ENCODE peak calls at places on chromosomes 3 and 15, in nine cellular contexts. One of them, this sample, is unnamed.

GRCh38 chr3:17632401-17633100 is 109.9 kb downstream of the TBC1D5 start:
- DNase-seq in HCT116: peak; percentile 31
- DNase-seq in GM10248: no peak
- DNase-seq in SK-N-SH: no peak
- DNase-seq in globus pallidus: no peak
- DNase-seq in activated naive CD4-positive, alpha-beta T cell: no peak
- DNase-seq in occipital lobe: no peak
- DNase-seq in ELR: peak; percentile 75
- DNase-seq in EL: peak; percentile 68
- DNase-seq in this sample: peak; percentile 56

GRCh38 chr15:90388462-90389182 is 580 bp downstream of the IQGAP1 start:
- DNase-seq in SK-N-SH: no peak
- DNase-seq in HCT116: no peak
- DNase-seq in globus pallidus: no peak
- DNase-seq in occipital lobe: no peak
- DNase-seq in EL: peak; percentile 64
- DNase-seq in activated naive CD4-positive, alpha-beta T cell: peak; percentile 26
- DNase-seq in GM10248: peak; percentile 55
- DNase-seq in ELR: peak; percentile 81
- DNase-seq in this sample: peak; percentile 74

GRCh38 chr3:36811768-36812167 is 47.4 kb upstream of the DCLK3 start:
- DNase-seq in SK-N-SH: no peak
- DNase-seq in GM10248: no peak
- DNase-seq in HCT116: no peak
- DNase-seq in globus pallidus: no peak
- DNase-seq in EL: no peak
- DNase-seq in ELR: no peak
- DNase-seq in occipital lobe: no peak
- DNase-seq in activated naive CD4-positive, alpha-beta T cell: no peak
- DNase-seq in this sample: no peak

GRCh38 chr3:141643391-141643790 is 94.7 kb upstream of the RNF7 start:
- DNase-seq in ELR: no peak
- DNase-seq in SK-N-SH: no peak
- DNase-seq in globus pallidus: no peak
- DNase-seq in activated naive CD4-positive, alpha-beta T cell: no peak
- DNase-seq in GM10248: no peak
- DNase-seq in HCT116: no peak
- DNase-seq in occipital lobe: no peak
- DNase-seq in EL: peak; percentile 35
- DNase-seq in this sample: no peak

GRCh38 chr3:127287840-127288239 is at the start of gene PRR20G:
- DNase-seq in GM10248: no peak
- DNase-seq in SK-N-SH: no peak
- DNase-seq in EL: no peak
- DNase-seq in occipital lobe: no peak
- DNase-seq in ELR: no peak
- DNase-seq in activated naive CD4-positive, alpha-beta T cell: no peak
- DNase-seq in HCT116: no peak
- DNase-seq in globus pallidus: no peak
- DNase-seq in this sample: no peak

GRCh38 chr15:64640146-64640868 is 135.1 kb downstream of the RBPMS2 start:
- DNase-seq in activated naive CD4-positive, alpha-beta T cell: no peak
- DNase-seq in ELR: peak; percentile 28
- DNase-seq in occipital lobe: no peak
- DNase-seq in SK-N-SH: no peak
- DNase-seq in EL: peak; percentile 31
- DNase-seq in globus pallidus: no peak
- DNase-seq in HCT116: no peak
- DNase-seq in GM10248: no peak
- DNase-seq in this sample: no peak

GRCh38 chr15:66702035-66702769 is at the start of gene SMAD6:
- DNase-seq in GM10248: peak; percentile 48
- DNase-seq in globus pallidus: peak; percentile 75
- DNase-seq in SK-N-SH: peak; percentile 82
- DNase-seq in activated naive CD4-positive, alpha-beta T cell: peak; percentile 44
- DNase-seq in EL: peak; percentile 99
- DNase-seq in ELR: peak; percentile 98
- DNase-seq in occipital lobe: peak; percentile 54
- DNase-seq in HCT116: peak; percentile 95
- DNase-seq in this sample: peak; percentile 97

GRCh38 chr3:71360694-71361093 is 222.8 kb downstream of the FOXP1 start:
- DNase-seq in SK-N-SH: no peak
- DNase-seq in ELR: no peak
- DNase-seq in occipital lobe: no peak
- DNase-seq in globus pallidus: no peak
- DNase-seq in EL: no peak
- DNase-seq in GM10248: peak; percentile 28
- DNase-seq in HCT116: no peak
- DNase-seq in activated naive CD4-positive, alpha-beta T cell: no peak
- DNase-seq in this sample: no peak

GRCh38 chr15:68495221-68495950 is 63.4 kb upstream of the ITGA11 start:
- DNase-seq in GM10248: no peak
- DNase-seq in ELR: no peak
- DNase-seq in EL: no peak
- DNase-seq in SK-N-SH: no peak
- DNase-seq in activated naive CD4-positive, alpha-beta T cell: no peak
- DNase-seq in occipital lobe: no peak
- DNase-seq in HCT116: no peak
- DNase-seq in globus pallidus: no peak
- DNase-seq in this sample: no peak

GRCh38 chr3:178845446-178846118 is 226.0 kb downstream of the ZMAT3 start:
- DNase-seq in EL: peak; percentile 42
- DNase-seq in activated naive CD4-positive, alpha-beta T cell: no peak
- DNase-seq in globus pallidus: no peak
- DNase-seq in ELR: no peak
- DNase-seq in SK-N-SH: no peak
- DNase-seq in HCT116: no peak
- DNase-seq in GM10248: no peak
- DNase-seq in occipital lobe: no peak
- DNase-seq in this sample: peak; percentile 76

GRCh38 chr3:46574881-46575576 is 8.9 kb upstream of the LRRC2 start:
- DNase-seq in globus pallidus: no peak
- DNase-seq in GM10248: no peak
- DNase-seq in activated naive CD4-positive, alpha-beta T cell: no peak
- DNase-seq in HCT116: no peak
- DNase-seq in ELR: no peak
- DNase-seq in occipital lobe: no peak
- DNase-seq in SK-N-SH: no peak
- DNase-seq in EL: no peak
- DNase-seq in this sample: no peak

GRCh38 chr3:194572944-194573491 is 60.2 kb downstream of the TMEM44 start:
- DNase-seq in ELR: peak; percentile 64
- DNase-seq in EL: peak; percentile 58
- DNase-seq in activated naive CD4-positive, alpha-beta T cell: no peak
- DNase-seq in SK-N-SH: no peak
- DNase-seq in globus pallidus: no peak
- DNase-seq in HCT116: no peak
- DNase-seq in occipital lobe: no peak
- DNase-seq in GM10248: no peak
- DNase-seq in this sample: peak; percentile 67

GRCh38 chr3:184808021-184808420 is 3.9 kb upstream of the VPS8 start:
- DNase-seq in GM10248: no peak
- DNase-seq in occipital lobe: no peak
- DNase-seq in EL: no peak
- DNase-seq in activated naive CD4-positive, alpha-beta T cell: no peak
- DNase-seq in SK-N-SH: no peak
- DNase-seq in globus pallidus: no peak
- DNase-seq in HCT116: peak; percentile 44
- DNase-seq in ELR: peak; percentile 60
- DNase-seq in this sample: no peak

GRCh38 chr15:101078669-101079323 is 159.6 kb downstream of the LRRK1 start:
- DNase-seq in occipital lobe: no peak
- DNase-seq in activated naive CD4-positive, alpha-beta T cell: no peak
- DNase-seq in GM10248: no peak
- DNase-seq in ELR: no peak
- DNase-seq in EL: no peak
- DNase-seq in globus pallidus: no peak
- DNase-seq in HCT116: no peak
- DNase-seq in SK-N-SH: no peak
- DNase-seq in this sample: no peak

GRCh38 chr3:117919611-117920010 is 1115.0 kb downstream of the IGSF11 start:
- DNase-seq in SK-N-SH: no peak
- DNase-seq in occipital lobe: no peak
- DNase-seq in GM10248: no peak
- DNase-seq in EL: no peak
- DNase-seq in ELR: no peak
- DNase-seq in globus pallidus: no peak
- DNase-seq in HCT116: no peak
- DNase-seq in activated naive CD4-positive, alpha-beta T cell: no peak
- DNase-seq in this sample: no peak

GRCh38 chr3:106272302-106272701 is 403.5 kb upstream of the CBLB start:
- DNase-seq in occipital lobe: no peak
- DNase-seq in ELR: no peak
- DNase-seq in EL: no peak
- DNase-seq in activated naive CD4-positive, alpha-beta T cell: no peak
- DNase-seq in GM10248: no peak
- DNase-seq in HCT116: no peak
- DNase-seq in globus pallidus: no peak
- DNase-seq in SK-N-SH: no peak
- DNase-seq in this sample: no peak

GRCh38 chr3:136957751-136958288 is at the start of gene IL20RB:
- DNase-seq in GM10248: no peak
- DNase-seq in EL: peak; percentile 51
- DNase-seq in HCT116: peak; percentile 62
- DNase-seq in occipital lobe: no peak
- DNase-seq in ELR: peak; percentile 55
- DNase-seq in globus pallidus: no peak
- DNase-seq in activated naive CD4-positive, alpha-beta T cell: no peak
- DNase-seq in SK-N-SH: no peak
- DNase-seq in this sample: peak; percentile 9

GRCh38 chr3:105904683-105905320 is 36.0 kb upstream of the CBLB start:
- DNase-seq in globus pallidus: no peak
- DNase-seq in HCT116: no peak
- DNase-seq in EL: peak; percentile 22
- DNase-seq in SK-N-SH: no peak
- DNase-seq in ELR: peak; percentile 15
- DNase-seq in occipital lobe: no peak
- DNase-seq in GM10248: no peak
- DNase-seq in activated naive CD4-positive, alpha-beta T cell: no peak
- DNase-seq in this sample: peak; percentile 7

GRCh38 chr3:111768571-111769100 is 90.4 kb upstream of the PHLDB2 start:
- DNase-seq in SK-N-SH: no peak
- DNase-seq in globus pallidus: no peak
- DNase-seq in occipital lobe: no peak
- DNase-seq in ELR: peak; percentile 89
- DNase-seq in EL: peak; percentile 97
- DNase-seq in activated naive CD4-positive, alpha-beta T cell: no peak
- DNase-seq in GM10248: no peak
- DNase-seq in HCT116: peak; percentile 79
- DNase-seq in this sample: peak; percentile 94

GRCh38 chr3:174253221-174253620 is 605.9 kb upstream of the NAALADL2 start:
- DNase-seq in ELR: no peak
- DNase-seq in globus pallidus: no peak
- DNase-seq in GM10248: no peak
- DNase-seq in HCT116: no peak
- DNase-seq in EL: no peak
- DNase-seq in SK-N-SH: peak; percentile 15
- DNase-seq in activated naive CD4-positive, alpha-beta T cell: no peak
- DNase-seq in occipital lobe: no peak
- DNase-seq in this sample: peak; percentile 5

GRCh38 chr3:80733522-80734176 is 965.9 kb upstream of the ROBO1 start:
- DNase-seq in occipital lobe: no peak
- DNase-seq in activated naive CD4-positive, alpha-beta T cell: no peak
- DNase-seq in HCT116: no peak
- DNase-seq in GM10248: no peak
- DNase-seq in globus pallidus: no peak
- DNase-seq in ELR: peak; percentile 30
- DNase-seq in SK-N-SH: no peak
- DNase-seq in EL: peak; percentile 5
- DNase-seq in this sample: peak; percentile 57

GRCh38 chr3:170656293-170656692 is 70.4 kb upstream of the SLC7A14 start:
- DNase-seq in occipital lobe: no peak
- DNase-seq in ELR: no peak
- DNase-seq in globus pallidus: no peak
- DNase-seq in activated naive CD4-positive, alpha-beta T cell: no peak
- DNase-seq in HCT116: no peak
- DNase-seq in GM10248: no peak
- DNase-seq in EL: no peak
- DNase-seq in SK-N-SH: no peak
- DNase-seq in this sample: no peak

GRCh38 chr15:46127361-46127874 is 492.6 kb downstream of the SQOR start:
- DNase-seq in occipital lobe: no peak
- DNase-seq in EL: peak; percentile 65
- DNase-seq in globus pallidus: no peak
- DNase-seq in HCT116: no peak
- DNase-seq in ELR: peak; percentile 45
- DNase-seq in GM10248: no peak
- DNase-seq in SK-N-SH: no peak
- DNase-seq in activated naive CD4-positive, alpha-beta T cell: no peak
- DNase-seq in this sample: peak; percentile 3

GRCh38 chr15:77456746-77457618 is 36.3 kb downstream of the HMG20A start:
- DNase-seq in occipital lobe: no peak
- DNase-seq in SK-N-SH: no peak
- DNase-seq in EL: no peak
- DNase-seq in HCT116: no peak
- DNase-seq in activated naive CD4-positive, alpha-beta T cell: no peak
- DNase-seq in GM10248: no peak
- DNase-seq in globus pallidus: no peak
- DNase-seq in ELR: no peak
- DNase-seq in this sample: no peak

This sample was measured in Daoy.